ENCODE peak calls at places on chromosome 4, in five cellular contexts. G, Z, V, R and P are unnamed samples.

GRCh38 chr4:3082915-3083515 is 8.5 kb downstream of the HTT start:
- DNase-seq in G (no peak), Z (no peak), V (no peak), R (no peak), P (no peak)

GRCh38 chr4:139184129-139184528 is 7.1 kb upstream of the ELF2 start:
- DNase-seq in G (no peak), Z (no peak), V (no peak), R (no peak), P (no peak)

GRCh38 chr4:57109847-57110634 is at the start of gene IGFBP7:
- DNase-seq in G (no peak), Z (no peak), V (peak; percentile 66), R (peak; percentile 70), P (peak; percentile 83)

GRCh38 chr4:54099959-54100606 is at the start of gene GSX2:
- DNase-seq in G (no peak), Z (no peak), V (peak; percentile 36), R (no peak), P (no peak)

GRCh38 chr4:8582436-8582835 is 2.2 kb downstream of the GPR78 start:
- DNase-seq in G (no peak), Z (peak; percentile 74), V (peak; percentile 9), R (no peak), P (peak; percentile 40)

GRCh38 chr4:186932631-186933150 is 209.0 kb upstream of the FAT1 start:
- DNase-seq in G (no peak), Z (no peak), V (no peak), R (no peak), P (no peak)

GRCh38 chr4:27964095-27964494 is 1103.5 kb downstream of the STIM2 start:
- DNase-seq in G (no peak), Z (no peak), V (no peak), R (no peak), P (no peak)

GRCh38 chr4:22686156-22686555 is 6.6 kb upstream of the GBA3 start:
- DNase-seq in G (no peak), Z (no peak), V (no peak), R (no peak), P (no peak)

GRCh38 chr4:135838889-135839288 is 1637.3 kb upstream of the PABPC4L start:
- DNase-seq in G (no peak), Z (no peak), V (no peak), R (no peak), P (no peak)

GRCh38 chr4:83138979-83139378 is 24.4 kb upstream of the PLAC8 start:
- DNase-seq in G (no peak), Z (no peak), V (no peak), R (no peak), P (no peak)

GRCh38 chr4:163558539-163559044 is 64.1 kb downstream of the TMA16 start:
- DNase-seq in G (no peak), Z (no peak), V (no peak), R (peak; percentile 44), P (no peak)

GRCh38 chr4:8255698-8256441 is 13.7 kb upstream of the HTRA3 start:
- DNase-seq in G (no peak), Z (peak; percentile 91), V (no peak), R (no peak), P (no peak)

GRCh38 chr4:47526281-47526680 is 41.2 kb downstream of the ATP10D start:
- DNase-seq in G (no peak), Z (no peak), V (no peak), R (no peak), P (no peak)

GRCh38 chr4:186770446-186771175 is 47.0 kb upstream of the FAT1 start:
- DNase-seq in G (no peak), Z (no peak), V (no peak), R (no peak), P (no peak)

GRCh38 chr4:32196950-32197688 is 1477.0 kb downstream of the PCDH7 start:
- DNase-seq in G (no peak), Z (no peak), V (no peak), R (no peak), P (no peak)

GRCh38 chr4:160364217-160364616 is 1261.3 kb downstream of the RAPGEF2 start:
- DNase-seq in G (no peak), Z (no peak), V (no peak), R (no peak), P (no peak)

GRCh38 chr4:147733614-147734344 is 1.9 kb downstream of the ARHGAP10 start:
- DNase-seq in G (no peak), Z (no peak), V (peak; percentile 32), R (peak; percentile 38), P (no peak)
- TF ChIP-seq CTCF in G (no peak), Z (no peak), V (no peak), R (no peak), P (no peak)

DNA sequence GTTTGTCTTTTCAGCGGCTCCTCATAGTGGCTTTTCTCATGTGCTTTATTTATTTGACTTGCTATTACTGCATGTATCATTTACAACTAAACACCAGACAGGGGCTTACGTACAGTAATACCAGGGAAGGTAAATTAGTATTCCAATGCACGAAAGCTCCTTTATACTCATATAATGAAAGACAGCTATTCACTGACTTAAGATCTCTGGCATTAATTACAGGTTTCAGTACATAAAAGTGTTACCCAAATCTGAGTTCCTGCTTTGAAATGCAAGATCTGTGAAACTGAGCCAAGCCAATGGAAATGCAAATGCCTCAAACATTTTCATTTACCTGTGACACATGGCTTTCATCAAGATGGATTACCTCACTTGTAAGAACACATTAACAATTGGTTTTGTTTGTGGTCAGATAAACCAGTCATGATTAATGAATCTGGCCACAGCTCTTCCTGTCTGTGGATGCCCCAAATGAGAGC is 107.2 kb downstream of the ANAPC4 start:
- DNase-seq in G (no peak), Z (no peak), V (no peak), R (no peak), P (no peak)
- TF ChIP-seq EP300 in G (no peak), Z (no peak), V (no peak), R (no peak), P (no peak)

DNA sequence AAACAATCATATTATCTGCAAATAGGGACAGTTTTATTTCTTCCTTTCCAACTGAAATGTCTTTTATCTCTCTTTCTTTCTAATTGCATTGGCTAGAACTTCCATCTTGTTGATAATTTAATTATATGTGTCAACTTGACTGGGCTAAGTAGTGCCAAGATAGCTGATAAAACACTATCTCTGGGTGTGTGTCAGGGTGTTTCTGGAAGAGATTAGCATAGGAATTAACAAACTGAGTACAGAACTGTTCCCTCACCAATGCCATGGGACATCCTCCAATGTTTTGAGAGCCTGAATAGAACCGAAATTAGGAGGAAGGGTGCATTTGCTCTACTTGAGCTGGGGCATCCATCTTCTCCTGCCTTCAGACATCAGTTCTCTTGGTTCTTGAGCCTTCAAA is 1027.2 kb downstream of the FAT4 start:
- DNase-seq in G (no peak), Z (no peak), V (no peak), R (no peak), P (no peak)
- TF ChIP-seq CTCF in G (no peak), Z (no peak), V (no peak), R (no peak), P (no peak)

GRCh38 chr4:183747931-183748664 is 89.0 kb downstream of the TRAPPC11 start:
- DNase-seq in G (no peak), Z (no peak), V (no peak), R (no peak), P (no peak)

GRCh38 chr4:183747380-183747779 is 88.3 kb downstream of the TRAPPC11 start:
- DNase-seq in G (no peak), Z (no peak), V (no peak), R (no peak), P (no peak)

GRCh38 chr4:183751081-183751480 is 92.0 kb downstream of the TRAPPC11 start:
- DNase-seq in G (no peak), Z (no peak), V (no peak), R (no peak), P (no peak)

DNA sequence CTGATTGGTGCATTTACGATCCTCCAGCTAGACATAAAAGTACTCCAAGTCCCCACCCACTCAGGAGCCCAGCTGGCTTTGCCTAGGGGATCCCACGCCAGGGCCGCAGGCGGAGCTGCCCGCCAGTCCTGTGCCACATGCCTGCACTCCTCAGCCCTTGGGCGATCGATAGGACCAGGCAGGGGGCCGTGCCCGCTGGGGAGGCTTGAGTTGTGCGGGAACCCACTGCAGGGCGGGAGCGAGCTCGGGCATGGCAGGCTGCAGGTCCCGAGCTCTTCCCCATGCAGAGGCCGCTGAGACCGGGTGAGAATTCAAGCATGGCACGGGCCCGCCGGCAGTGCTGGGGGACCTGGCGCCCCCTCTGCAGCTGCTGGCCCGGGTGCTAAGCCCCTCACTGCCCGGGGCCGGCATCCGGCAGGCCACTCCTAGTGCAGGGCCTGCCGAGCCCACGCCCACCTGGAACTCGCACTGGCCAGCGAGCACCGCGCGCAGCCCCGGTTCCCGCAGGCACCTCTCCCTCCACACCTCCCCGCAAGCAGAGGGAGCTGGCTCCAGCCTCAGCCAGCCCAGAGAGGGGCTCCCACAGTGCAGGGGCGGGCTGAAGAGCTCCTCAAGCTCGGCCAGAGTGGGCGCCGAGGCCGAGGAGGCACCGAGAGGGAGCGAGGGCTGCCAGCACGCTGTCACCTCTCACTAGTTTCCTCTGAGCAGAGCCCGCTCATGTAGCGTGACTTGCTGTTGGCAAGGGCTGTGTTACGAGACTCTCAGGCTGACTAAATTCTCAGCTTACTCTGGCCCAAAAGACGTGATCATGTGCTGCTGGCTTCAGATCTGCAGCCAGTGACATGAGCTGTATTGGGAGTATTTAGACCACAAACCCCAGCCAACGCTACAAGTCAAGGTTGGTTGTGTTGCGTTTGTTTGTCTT is 87.5 kb downstream of the TRAPPC11 start:
- DNase-seq in G (no peak), Z (no peak), V (no peak), R (no peak), P (no peak)
- TF ChIP-seq EP300 in G (no peak), Z (no peak), V (no peak), R (no peak), P (no peak)

DNA sequence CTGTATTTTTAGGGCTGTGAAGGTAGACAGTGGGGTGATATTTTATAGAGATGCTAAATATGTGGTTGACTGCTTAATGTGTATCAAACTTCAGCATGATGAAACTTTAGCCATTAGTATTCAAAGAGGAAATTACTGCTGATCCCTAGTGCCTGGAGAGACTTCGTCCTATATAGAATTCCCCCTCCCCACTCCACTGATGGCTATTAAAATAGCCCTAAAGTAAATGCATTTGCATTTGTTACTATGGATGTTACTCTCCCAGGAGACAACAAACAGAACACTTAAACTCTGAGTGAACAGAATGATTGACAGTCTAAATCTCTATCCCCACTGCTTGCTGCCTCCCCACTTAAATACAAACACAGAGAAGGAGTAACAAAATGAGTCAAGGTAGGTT is 39.1 kb downstream of the ADGRL3 start:
- DNase-seq in G (no peak), Z (no peak), V (no peak), R (no peak), P (no peak)
- TF ChIP-seq CTCF in G (no peak), Z (no peak), V (no peak), R (no peak), P (no peak)

DNA sequence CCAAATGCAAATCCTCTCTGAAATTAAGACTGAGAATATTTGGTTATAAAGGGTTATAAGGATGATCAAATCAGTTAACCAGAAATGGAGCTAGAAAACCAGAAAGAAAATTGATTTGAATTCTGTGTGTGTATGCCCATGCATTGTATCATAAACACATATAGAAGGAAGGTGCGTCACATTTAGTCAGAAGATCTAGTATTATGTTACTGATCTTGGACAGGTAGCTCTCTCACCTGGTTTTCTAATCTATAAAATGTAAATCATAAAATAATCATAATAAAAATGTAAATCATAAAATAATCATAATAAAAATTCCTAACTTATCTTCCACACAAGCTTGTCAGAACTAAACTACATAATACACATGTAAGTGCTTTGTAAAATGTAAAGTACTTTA is 78.8 kb downstream of the BMP3 start:
- DNase-seq in G (no peak), Z (no peak), V (no peak), R (no peak), P (no peak)
- TF ChIP-seq EP300 in G (no peak), Z (no peak), V (no peak), R (no peak), P (no peak)